ENCODE peak calls at places on chromosomes 4 and X, in six cellular contexts. J is cardiac muscle cell, A is colonic mucosa, O is IMR-90, E is K562, C is adrenal gland. Z is an unnamed sample. For H3K4me1, the result is how much of the 10 kb centered on the place peaks cover.

GRCh38 chr4:81512945-81513584 is 41.4 kb upstream of the RASGEF1B start:
- DNase-seq in J (no peak), A (no peak), O (no peak), E (no peak), C (no peak), Z (no peak)

GRCh38 chrX:14916017-14916674 is 42.9 kb downstream of the MOSPD2 start:
- DNase-seq in J (no peak), A (no peak), O (peak), E (no peak), C (no peak), Z (no peak)

GRCh38 chr4:109972786-109973528 is 60.3 kb downstream of the EGF start:
- DNase-seq in J (no peak), A (peak), O (no peak), E (peak), C (no peak), Z (no peak)

GRCh38 chrX:102345916-102346315 is 93.9 kb downstream of the NXF2B start:
- DNase-seq in J (peak), A (peak), O (peak), E (peak), C (peak), Z (peak)

GRCh38 chr4:158371158-158371557 is 150.5 kb upstream of the RXFP1 start:
- DNase-seq in J (no peak), A (no peak), O (peak), E (no peak), C (no peak), Z (no peak)

GRCh38 chrX:133813991-133814390 is 171.4 kb downstream of the GPC3 start:
- DNase-seq in J (no peak), A (no peak), O (no peak), E (no peak), C (no peak), Z (no peak)

GRCh38 chr4:72974694-72975487 is 94.6 kb downstream of the COX18 start:
- DNase-seq in J (no peak), A (no peak), O (peak), E (peak), C (no peak), Z (no peak)

GRCh38 chrX:130330706-130331105 is 9.0 kb upstream of the SLC25A14 start:
- DNase-seq in J (peak), A (peak), O (peak), E (peak), C (peak), Z (peak)

GRCh38 chr4:62930884-62931283 is 1478.4 kb downstream of the TECRL start:
- DNase-seq in J (no peak), A (no peak), O (no peak), E (no peak), C (no peak), Z (no peak)

GRCh38 chrX:134369576-134369975 is 90.4 kb upstream of the HPRT1 start:
- DNase-seq in J (peak), A (no peak), O (no peak), E (no peak), C (no peak), Z (no peak)

GRCh38 chr4:2800691-2801596 is 8.1 kb downstream of the SH3BP2 start:
- DNase-seq in J (peak), A (peak), O (peak), E (peak), C (peak), Z (peak)

GRCh38 chr4:99945718-99946345 is 586 bp downstream of the DNAJB14 start:
- DNase-seq in J (peak), A (peak), O (peak), E (peak), C (no peak), Z (peak)

GRCh38 chr4:70709551-70710080 is 12.1 kb upstream of the RUFY3 start:
- DNase-seq in J (no peak), A (no peak), O (no peak), E (no peak), C (no peak), Z (no peak)

GRCh38 chrX:103439161-103439560 is 62.8 kb downstream of the BEX3 start:
- DNase-seq in J (no peak), A (no peak), O (no peak), E (peak), C (no peak), Z (no peak)

GRCh38 chr4:139455187-139455586 is 1.3 kb downstream of the RAB33B start:
- DNase-seq in J (no peak), A (peak), O (no peak), E (no peak), C (no peak), Z (no peak)

GRCh38 chr4:113094802-113095201 is 45.3 kb downstream of the ANK2 start:
- DNase-seq in J (no peak), A (no peak), O (no peak), E (peak), C (no peak), Z (no peak)

GRCh38 chrX:69070949-69071650 is 94.2 kb downstream of the PJA1 start:
- DNase-seq in J (peak), A (peak), O (no peak), E (no peak), C (peak), Z (no peak)

GRCh38 chr4:154082760-154083530 is 294.1 kb upstream of the SFRP2 start:
- DNase-seq in J (peak), A (no peak), O (no peak), E (peak), C (no peak), Z (no peak)

GRCh38 chr4:80611366-80611765 is 275.8 kb downstream of the CFAP299 start:
- DNase-seq in J (no peak), A (no peak), O (no peak), E (no peak), C (no peak), Z (no peak)

GRCh38 chr4:95095352-95095974 is 337.7 kb downstream of the BMPR1B start:
- DNase-seq in J (peak), A (no peak), O (peak), E (peak), C (peak), Z (no peak)

GRCh38 chrX:154531626-154532025 is 15.0 kb downstream of the G6PD start:
- DNase-seq in J (peak), A (no peak), O (peak), E (no peak), C (no peak), Z (no peak)

GRCh38 chrX:129360175-129360574 is 163.1 kb downstream of the SMARCA1 start:
- DNase-seq in J (peak), A (peak), O (peak), E (peak), C (peak), Z (no peak)

GRCh38 chrX:18828832-18829404 is 121.5 kb downstream of the PPEF1 start:
- DNase-seq in J (no peak), A (no peak), O (no peak), E (no peak), C (peak), Z (no peak)

GRCh38 chrX:24148535-24149345 is 789 bp upstream of the ZFX start:
- DNase-seq in J (no peak), A (peak), O (peak), E (peak), C (peak), Z (no peak)

GRCh38 chr4:96992443-96992842 is 1150.8 kb downstream of the STPG2 start:
- DNase-seq in J (no peak), A (no peak), O (no peak), E (no peak), C (no peak), Z (no peak)

GRCh38 chr4:89497517-89498308 is 190.1 kb upstream of the GPRIN3 start:
- DNase-seq in J (no peak), A (peak), O (no peak), E (no peak), C (no peak), Z (no peak)

GRCh38 chr4:21879187-21879586 is 69.4 kb downstream of the KCNIP4 start:
- DNase-seq in J (no peak), A (no peak), O (peak), E (no peak), C (no peak), Z (no peak)

GRCh38 chr4:111991163-111991562 is 154.1 kb upstream of the FAM241A start:
- DNase-seq in J (no peak), A (no peak), O (no peak), E (no peak), C (no peak), Z (no peak)

GRCh38 chr4:16931906-16932305 is 33.5 kb upstream of the LDB2 start:
- DNase-seq in J (no peak), A (no peak), O (peak), E (no peak), C (no peak), Z (no peak)

GRCh38 chr4:13821522-13821921 is 194.0 kb upstream of the BOD1L1 start:
- DNase-seq in J (no peak), A (no peak), O (no peak), E (no peak), C (no peak), Z (no peak)

GRCh38 chrX:30580641-30581040 is 3.1 kb upstream of the TASL start:
- DNase-seq in J (no peak), A (no peak), O (no peak), E (no peak), C (no peak), Z (no peak)

GRCh38 chr4:151043803-151044535 is 28.9 kb upstream of the LRBA start:
- DNase-seq in J (no peak), A (no peak), O (peak), E (no peak), C (no peak), Z (no peak)

GRCh38 chr4:116726523-116726922 is 358.9 kb downstream of the TRAM1L1 start:
- DNase-seq in J (no peak), A (no peak), O (no peak), E (no peak), C (no peak), Z (no peak)

GRCh38 chr4:17687237-17687857 is 72.9 kb downstream of the MED28 start:
- DNase-seq in J (no peak), A (no peak), O (no peak), E (no peak), C (no peak), Z (no peak)

GRCh38 chr4:88230953-88231835 is 53.2 kb downstream of the PPM1K start:
- DNase-seq in J (no peak), A (no peak), O (peak), E (no peak), C (no peak), Z (no peak)

GRCh38 chrX:2609431-2610238 is 81.5 kb upstream of the CD99 start:
- DNase-seq in J (no peak), A (peak), O (peak), E (peak), C (no peak), Z (no peak)

DNA sequence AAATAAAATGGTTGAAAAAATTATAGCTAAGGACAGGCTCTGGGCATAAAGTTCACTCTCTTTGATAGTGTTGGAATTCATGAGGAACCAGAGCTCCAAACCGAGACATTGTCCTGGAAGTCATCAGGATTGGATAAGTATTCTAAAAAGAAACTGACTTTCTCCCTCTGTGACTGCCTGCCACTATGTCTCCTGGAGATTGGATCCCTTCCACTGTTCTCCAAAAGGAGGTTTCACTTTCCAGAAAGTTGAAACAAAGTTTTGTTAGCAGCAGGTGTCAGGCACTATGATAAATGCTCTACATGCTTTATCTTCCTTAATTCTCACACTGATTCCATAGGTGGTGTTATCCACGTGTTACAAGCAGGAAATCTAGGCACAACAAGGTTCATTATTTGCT is 16.8 kb downstream of the BANK1 start:
- DNase-seq in J (no peak), A (no peak), O (no peak), E (no peak), C (no peak), Z (no peak)
- H3K4me3 ChIP-seq in J (no peak), A (no peak), O (no peak), E (no peak), C (no peak), Z (no peak)

GRCh38 chrX:41870719-41871151 is 52.6 kb downstream of the CASK start:
- DNase-seq in J (no peak), A (peak), O (no peak), E (no peak), C (no peak), Z (no peak)
- TF ChIP-seq CTCF in J (no peak), A (no peak), O (no peak), E (no peak), C (no peak), Z (no peak)

GRCh38 chr4:4946416-4946815 is 72.8 kb downstream of the CYTL1 start:
- DNase-seq in J (no peak), A (no peak), O (no peak), E (no peak), C (no peak), Z (no peak)
- H3K4me1 ChIP-seq in J (under half), A (under half), O (under half), E (under half), C (under half), Z (under half)

GRCh38 chr4:169188204-169188603 is 82.6 kb downstream of the SH3RF1 start:
- DNase-seq in J (no peak), A (no peak), O (no peak), E (no peak), C (no peak), Z (no peak)

GRCh38 chr4:169183581-169183980 is 87.2 kb downstream of the SH3RF1 start:
- DNase-seq in J (no peak), A (no peak), O (no peak), E (no peak), C (no peak), Z (no peak)

GRCh38 chr4:169184236-169184635 is 86.5 kb downstream of the SH3RF1 start:
- DNase-seq in J (no peak), A (no peak), O (peak), E (no peak), C (no peak), Z (no peak)

GRCh38 chr4:169184686-169185085 is 86.1 kb downstream of the SH3RF1 start:
- DNase-seq in J (no peak), A (no peak), O (no peak), E (no peak), C (no peak), Z (no peak)

GRCh38 chr4:169185133-169185956 is 85.4 kb downstream of the SH3RF1 start:
- DNase-seq in J (no peak), A (no peak), O (no peak), E (no peak), C (no peak), Z (no peak)
- H3K4me3 ChIP-seq in J (no peak), A (no peak), O (no peak), E (no peak), C (no peak), Z (no peak)

DNA sequence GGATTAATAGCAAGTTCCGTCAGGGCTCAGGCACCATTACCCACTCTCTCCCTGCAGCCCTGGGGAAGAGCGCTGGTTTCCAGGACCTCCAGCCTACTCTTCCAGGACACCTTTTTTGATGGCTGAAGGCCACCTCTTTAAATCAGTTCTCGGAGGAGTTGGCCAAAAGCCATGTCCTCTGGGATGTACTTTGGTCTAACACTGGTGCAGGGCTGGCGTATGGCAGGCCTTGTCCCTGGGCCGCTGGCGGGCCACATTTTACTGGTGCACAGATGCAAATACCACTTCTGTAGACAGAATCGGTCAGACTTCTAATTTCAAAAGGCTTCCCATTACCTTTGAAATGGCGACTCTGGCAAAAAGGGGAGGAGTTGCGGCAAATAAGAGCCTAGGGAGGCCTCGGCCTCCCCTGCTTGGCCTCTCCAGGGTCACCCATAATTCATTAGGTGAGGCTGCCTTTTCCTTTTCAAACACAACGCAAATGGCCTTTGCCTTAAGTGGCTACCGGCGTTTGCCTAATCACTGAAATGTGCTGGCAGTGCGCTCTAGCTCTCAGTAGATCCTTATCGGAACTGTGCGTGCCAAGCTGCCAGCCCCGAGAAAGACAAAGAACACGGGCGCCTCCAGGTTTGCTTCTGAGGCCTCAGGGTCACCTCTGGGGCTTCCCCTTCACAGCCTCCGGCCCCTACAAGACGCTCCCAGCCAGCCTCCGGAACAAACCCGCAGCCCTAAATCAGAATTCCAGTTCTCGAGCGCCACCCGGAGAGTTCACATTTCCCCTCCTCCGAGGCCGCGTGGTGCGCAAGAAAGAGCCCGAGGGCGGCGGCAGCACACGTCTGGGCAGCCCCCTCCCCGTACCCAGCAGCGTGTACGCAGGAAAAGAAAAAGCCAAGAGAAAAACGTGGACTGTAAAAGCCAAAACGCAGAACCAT is 76.2 kb upstream of the BCOR start:
- DNase-seq in J (peak), A (peak), O (no peak), E (peak), C (peak), Z (peak)
- TF ChIP-seq CTCF in J (peak), A (no peak), O (no peak), E (no peak), C (no peak), Z (no peak)

DNA sequence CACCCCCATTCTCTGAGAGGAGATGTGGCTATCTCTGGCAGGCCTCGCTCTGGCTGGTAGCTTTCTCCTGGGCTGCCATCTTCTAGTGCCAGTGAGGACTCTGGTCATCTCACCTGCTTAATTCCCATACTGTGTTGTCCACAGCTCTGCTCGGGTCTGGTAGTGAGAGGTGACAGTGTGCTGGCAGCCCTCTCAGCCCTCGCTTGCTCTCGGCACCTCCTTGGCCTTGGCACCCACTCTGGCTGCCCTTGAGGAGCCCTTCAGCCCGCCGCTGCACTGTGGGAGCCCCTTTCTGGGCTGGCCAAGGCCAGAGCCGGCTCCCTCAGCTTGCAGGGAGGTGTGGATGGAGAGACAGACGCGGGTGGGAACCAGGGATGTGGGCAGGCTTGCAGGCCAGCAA is 52.7 kb downstream of the CPLX1 start:
- DNase-seq in J (no peak), A (no peak), O (no peak), E (no peak), C (peak), Z (peak)
- H3K4me1 ChIP-seq in J (under half), A (under half), O (under half), E (under half), C (half or more), Z (under half)